ENCODE peak calls at places on chromosome 17, in ten cellular contexts. Y is RWPE2; J is endodermal cell; X is CD8-positive, alpha-beta T cell; Z is CD4-positive, alpha-beta memory T cell; V is heart left ventricle; M is heart right ventricle; C is small intestine; P is OCI-LY7; H is cardiac muscle cell. G is an unnamed sample.

GRCh38 chr17:54781389-54781788 is 119.3 kb upstream of the TOM1L1 start:
- DNase-seq in V (no peak), H (no peak), Y (no peak), J (no peak), Z (no peak), P (no peak), M (no peak), X (no peak), C (no peak), G (no peak)

GRCh38 chr17:80618304-80618703 is 73.7 kb downstream of the RPTOR start:
- DNase-seq in M (no peak), J (no peak), P (no peak), X (no peak), Y (no peak), V (no peak), H (no peak), C (peak; percentile 17), Z (no peak), G (no peak)

GRCh38 chr17:9020824-9021157 is 519 bp upstream of the NTN1 start:
- DNase-seq in X (no peak), J (no peak), H (no peak), Z (no peak), C (no peak), V (no peak), Y (no peak), M (no peak), P (no peak), G (no peak)

GRCh38 chr17:81731271-81731670 is 19.2 kb downstream of the SLC25A10 start:
- DNase-seq in V (no peak), J (no peak), Y (no peak), H (no peak), M (no peak), X (no peak), Z (no peak), C (no peak), P (no peak), G (peak; percentile 53)

GRCh38 chr17:11272191-11272590 is 31.2 kb downstream of the SHISA6 start:
- DNase-seq in H (no peak), J (no peak), X (no peak), P (no peak), V (no peak), M (no peak), C (no peak), Y (no peak), Z (no peak), G (no peak)

GRCh38 chr17:72569193-72569946 is 448.6 kb downstream of the SOX9 start:
- DNase-seq in X (no peak), J (no peak), Y (no peak), Z (no peak), H (no peak), M (no peak), C (no peak), P (no peak), V (no peak), G (no peak)

GRCh38 chr17:78953356-78954350 is 26.1 kb downstream of the LGALS3BP start:
- DNase-seq in H (no peak), Z (no peak), P (no peak), Y (no peak), C (no peak), X (no peak), M (no peak), J (no peak), V (peak; percentile 61), G (no peak)

GRCh38 chr17:19948100-19948943 is 29.3 kb downstream of the AKAP10 start:
- DNase-seq in Z (no peak), J (no peak), M (no peak), P (no peak), X (no peak), C (no peak), Y (no peak), H (peak; percentile 10), V (no peak), G (no peak)

DNA sequence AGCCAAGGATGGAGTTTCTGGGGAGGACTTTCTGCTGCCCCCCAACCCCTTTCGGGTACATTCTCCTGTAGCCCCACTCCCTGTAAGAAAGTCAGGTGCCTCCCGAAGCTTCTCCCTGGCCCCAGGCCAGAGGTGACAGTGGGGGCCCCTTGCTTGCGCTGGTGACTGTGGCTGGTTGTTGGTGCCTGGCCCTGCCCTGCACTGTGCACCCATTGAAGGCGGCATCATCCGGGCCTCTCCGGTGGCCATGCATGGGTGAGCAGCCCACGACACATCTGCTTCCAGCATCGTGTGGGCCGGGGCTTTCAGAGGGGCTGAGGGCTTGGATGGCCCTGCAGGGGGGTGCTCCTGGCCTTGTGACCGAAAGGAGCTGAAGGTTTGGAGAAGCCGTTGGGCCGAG is 297.0 kb downstream of the SEC14L1 start:
- DNase-seq in V (no peak), M (no peak), X (no peak), Z (no peak), H (no peak), Y (no peak), J (no peak), C (no peak), P (peak; percentile 65), G (no peak)
- H3K27ac ChIP-seq in V (peak overlapping the region; percentile 40), M (peak overlapping the region; percentile 9), X (peak overlapping the region; percentile 39), Z (peak overlapping the region; percentile 90), H (no peak overlapping the region), Y (no peak overlapping the region), J (no peak overlapping the region), C (no peak overlapping the region), P (peak overlapping the region; percentile 95), G (no peak overlapping the region)

GRCh38 chr17:17119533-17119932 is 77.3 kb downstream of the MPRIP start:
- DNase-seq in X (peak; percentile 56), M (no peak), J (no peak), Y (no peak), P (peak; percentile 45), C (peak; percentile 63), Z (peak; percentile 74), H (no peak), V (peak; percentile 69), G (peak; percentile 79)
- H3K4me1 ChIP-seq in X (peaks cover 69% of the 10 kb centered on the region), M (peaks cover 91% of the 10 kb centered on the region), J (peaks cover 4% of the 10 kb centered on the region), Y (peaks cover 4% of the 10 kb centered on the region), P (peaks cover 20% of the 10 kb centered on the region), C (peaks cover 14% of the 10 kb centered on the region), Z (peaks cover 93% of the 10 kb centered on the region), H (peaks cover 9% of the 10 kb centered on the region), V (peaks cover 77% of the 10 kb centered on the region), G (peaks cover 7% of the 10 kb centered on the region)

GRCh38 chr17:77507116-77507885 is 366.5 kb downstream of the SEC14L1 start:
- DNase-seq in P (no peak), H (peak; percentile 14), Z (no peak), V (no peak), J (peak; percentile 75), X (no peak), Y (no peak), M (no peak), C (peak; percentile 13), G (no peak)

GRCh38 chr17:77504652-77505459 is 364.1 kb downstream of the SEC14L1 start:
- DNase-seq in H (no peak), M (no peak), Z (no peak), J (peak; percentile 45), C (no peak), P (no peak), Y (no peak), X (no peak), V (no peak), G (no peak)

GRCh38 chr17:77505460-77505769 is 364.6 kb downstream of the SEC14L1 start:
- DNase-seq in X (no peak), P (no peak), J (no peak), V (no peak), M (no peak), H (no peak), Z (no peak), C (no peak), Y (no peak), G (no peak)

GRCh38 chr17:77508047-77508715 is 367.4 kb downstream of the SEC14L1 start:
- DNase-seq in M (no peak), Z (no peak), Y (no peak), J (peak; percentile 47), P (no peak), X (no peak), C (no peak), V (no peak), H (no peak), G (peak; percentile 57)

DNA sequence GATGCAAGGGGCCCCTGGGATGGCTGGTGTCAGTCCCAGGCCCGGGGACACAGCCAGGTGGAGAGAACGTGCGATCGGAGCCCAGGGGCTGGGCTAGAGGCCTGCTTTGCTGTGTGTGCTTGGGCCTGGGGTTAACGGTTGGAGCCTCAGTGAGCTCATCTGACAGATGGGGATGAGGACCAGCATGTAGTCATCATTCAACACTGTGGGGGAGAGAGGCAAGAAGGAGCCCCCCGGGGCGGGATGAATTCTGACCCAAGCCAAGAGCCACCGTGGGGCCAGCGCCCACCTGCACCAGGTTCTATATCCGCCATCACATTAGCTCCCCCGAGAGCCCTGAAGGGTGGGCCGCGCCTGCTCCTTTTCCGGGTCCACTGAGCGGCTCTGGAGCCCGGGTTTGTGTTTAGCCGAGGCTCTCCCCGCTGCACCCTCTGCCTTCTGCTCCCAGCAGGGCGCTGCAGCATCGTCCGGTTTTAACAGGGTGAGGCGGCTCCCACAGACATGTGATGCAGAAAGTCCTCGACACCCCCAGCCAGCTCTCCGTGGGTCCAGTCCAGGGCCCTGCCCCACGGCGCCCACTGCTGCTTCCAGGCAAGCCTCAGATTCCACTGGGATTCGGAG is 365.7 kb downstream of the SEC14L1 start:
- DNase-seq in J (peak; percentile 54), C (no peak), V (no peak), X (no peak), P (no peak), H (no peak), M (no peak), Y (no peak), Z (no peak), G (no peak)
- H3K27ac ChIP-seq in J (peak overlapping the region; percentile 73), C (no peak overlapping the region), V (no peak overlapping the region), X (no peak overlapping the region), P (no peak overlapping the region), H (no peak overlapping the region), M (no peak overlapping the region), Y (no peak overlapping the region), Z (no peak overlapping the region), G (no peak overlapping the region)

GRCh38 chr17:75090871-75091854 is 3.4 kb downstream of the SLC16A5 start:
- DNase-seq in C (peak; percentile 93), Y (no peak), M (peak; percentile 61), X (no peak), P (no peak), Z (no peak), H (no peak), J (peak; percentile 76), V (no peak), G (no peak)

GRCh38 chr17:75094871-75095399 is 7.2 kb downstream of the SLC16A5 start:
- DNase-seq in V (no peak), C (no peak), P (no peak), J (peak; percentile 61), M (no peak), X (no peak), Y (no peak), Z (no peak), H (no peak), G (no peak)

GRCh38 chr17:75093543-75094158 is 5.9 kb downstream of the SLC16A5 start:
- DNase-seq in M (no peak), P (no peak), J (no peak), H (no peak), V (no peak), Y (no peak), C (no peak), X (no peak), Z (no peak), G (no peak)

GRCh38 chr17:75088902-75089417 is 1.2 kb downstream of the SLC16A5 start:
- DNase-seq in V (no peak), H (no peak), X (no peak), Y (no peak), P (no peak), J (peak; percentile 92), M (no peak), Z (no peak), C (peak; percentile 84), G (peak; percentile 36)

DNA sequence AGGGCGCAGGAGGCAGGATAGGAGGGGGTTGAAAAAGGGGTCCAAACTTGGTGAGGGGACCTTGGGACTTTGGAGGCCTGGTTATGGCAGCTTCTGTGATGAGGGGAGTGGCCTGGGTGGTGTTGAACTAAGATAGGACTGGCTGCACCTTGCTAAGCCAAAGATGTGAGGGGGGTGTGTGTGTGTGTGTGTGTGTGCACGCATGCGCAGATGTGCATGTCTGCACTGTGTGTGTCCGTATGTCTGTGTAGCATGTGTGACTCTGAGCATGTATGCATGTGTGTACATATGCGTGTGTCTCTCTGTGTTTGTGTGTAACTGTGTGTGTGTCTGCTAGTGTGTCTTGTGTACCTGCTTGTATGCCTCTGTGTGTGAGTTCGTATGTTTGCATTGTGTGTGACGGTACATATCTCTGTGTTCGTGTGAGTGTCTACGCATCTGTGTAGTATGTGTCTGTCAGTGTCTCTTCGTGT is 4.1 kb downstream of the SLC16A5 start:
- DNase-seq in Y (no peak), C (peak; percentile 88), Z (no peak), M (no peak), J (peak; percentile 70), X (no peak), H (no peak), V (no peak), P (no peak), G (no peak)
- H3K4me1 ChIP-seq in Y (peaks cover 46% of the 10 kb centered on the region), C (peaks cover 2% of the 10 kb centered on the region), Z (peaks cover 26% of the 10 kb centered on the region), M (peaks cover 42% of the 10 kb centered on the region), J (peaks cover 3% of the 10 kb centered on the region), X (peaks cover 27% of the 10 kb centered on the region), H (peaks cover 13% of the 10 kb centered on the region), V (peaks cover 31% of the 10 kb centered on the region), P (peaks cover 19% of the 10 kb centered on the region), G (peaks cover 10% of the 10 kb centered on the region)